ENCODE peak calls at places on chromosomes 12 and 14, in seven cellular contexts. One of them, this sample, is unnamed.

GRCh38 chr12:18864900-18865561 is 127.1 kb downstream of the CAPZA3 start:
- DNase-seq in K562: no peak
- DNase-seq in HCT116: no peak
- DNase-seq in H1: no peak
- DNase-seq in HepG2: no peak
- DNase-seq in GM12878: no peak
- DNase-seq in SK-N-SH: peak; percentile 0
- DNase-seq in this sample: no peak

GRCh38 chr14:34302654-34303053 is 159.4 kb downstream of the SPTSSA start:
- DNase-seq in K562: no peak
- DNase-seq in HCT116: no peak
- DNase-seq in H1: no peak
- DNase-seq in HepG2: no peak
- DNase-seq in GM12878: no peak
- DNase-seq in SK-N-SH: no peak
- DNase-seq in this sample: no peak

GRCh38 chr12:104357431-104357952 is 54.0 kb downstream of the EID3 start:
- DNase-seq in K562: no peak
- DNase-seq in HCT116: no peak
- DNase-seq in H1: no peak
- DNase-seq in HepG2: no peak
- DNase-seq in GM12878: no peak
- DNase-seq in SK-N-SH: no peak
- DNase-seq in this sample: peak; percentile 33

GRCh38 chr12:4819654-4820053 is 90.1 kb upstream of the KCNA1 start:
- DNase-seq in K562: no peak
- DNase-seq in HCT116: no peak
- DNase-seq in H1: no peak
- DNase-seq in HepG2: no peak
- DNase-seq in GM12878: no peak
- DNase-seq in SK-N-SH: no peak
- DNase-seq in this sample: no peak

GRCh38 chr12:124088232-124088907 is 115.4 kb downstream of the ZNF664 start:
- DNase-seq in K562: no peak
- DNase-seq in HCT116: no peak
- DNase-seq in H1: no peak
- DNase-seq in HepG2: no peak
- DNase-seq in GM12878: no peak
- DNase-seq in SK-N-SH: peak; percentile 55
- DNase-seq in this sample: no peak

GRCh38 chr14:104104006-104104901 is 18.8 kb downstream of the ASPG start:
- DNase-seq in K562: no peak
- DNase-seq in HCT116: no peak
- DNase-seq in H1: no peak
- DNase-seq in HepG2: no peak
- DNase-seq in GM12878: no peak
- DNase-seq in SK-N-SH: no peak
- DNase-seq in this sample: no peak

GRCh38 chr14:75454963-75455546 is 27.2 kb downstream of the JDP2 start:
- DNase-seq in K562: peak; percentile 13
- DNase-seq in HCT116: no peak
- DNase-seq in H1: no peak
- DNase-seq in HepG2: peak; percentile 15
- DNase-seq in GM12878: no peak
- DNase-seq in SK-N-SH: peak; percentile 50
- DNase-seq in this sample: no peak

GRCh38 chr12:1204581-1205121 is 213.6 kb downstream of the ERC1 start:
- DNase-seq in K562: no peak
- DNase-seq in HCT116: no peak
- DNase-seq in H1: no peak
- DNase-seq in HepG2: no peak
- DNase-seq in GM12878: peak; percentile 56
- DNase-seq in SK-N-SH: peak; percentile 8
- DNase-seq in this sample: no peak

GRCh38 chr12:21615441-21615840 is 10.8 kb upstream of the GYS2 start:
- DNase-seq in K562: no peak
- DNase-seq in HCT116: no peak
- DNase-seq in H1: no peak
- DNase-seq in HepG2: no peak
- DNase-seq in GM12878: no peak
- DNase-seq in SK-N-SH: no peak
- DNase-seq in this sample: no peak

GRCh38 chr12:4858385-4858784 is 51.3 kb upstream of the KCNA1 start:
- DNase-seq in K562: no peak
- DNase-seq in HCT116: no peak
- DNase-seq in H1: no peak
- DNase-seq in HepG2: peak; percentile 32
- DNase-seq in GM12878: no peak
- DNase-seq in SK-N-SH: peak; percentile 20
- DNase-seq in this sample: peak; percentile 3

GRCh38 chr14:104473649-104474574 is 105.7 kb upstream of the C14orf180 start:
- DNase-seq in K562: no peak
- DNase-seq in HCT116: no peak
- DNase-seq in H1: no peak
- DNase-seq in HepG2: no peak
- DNase-seq in GM12878: no peak
- DNase-seq in SK-N-SH: no peak
- DNase-seq in this sample: no peak

GRCh38 chr14:63039800-63040380 is 5.4 kb downstream of the KCNH5 start:
- DNase-seq in K562: no peak
- DNase-seq in HCT116: no peak
- DNase-seq in H1: no peak
- DNase-seq in HepG2: peak; percentile 31
- DNase-seq in GM12878: no peak
- DNase-seq in SK-N-SH: peak; percentile 35
- DNase-seq in this sample: peak; percentile 54

GRCh38 chr12:5085896-5086295 is 42.2 kb downstream of the KCNA5 start:
- DNase-seq in K562: no peak
- DNase-seq in HCT116: no peak
- DNase-seq in H1: no peak
- DNase-seq in HepG2: no peak
- DNase-seq in GM12878: no peak
- DNase-seq in SK-N-SH: no peak
- DNase-seq in this sample: no peak

GRCh38 chr14:26194816-26195215 is 403.0 kb downstream of the NOVA1 start:
- DNase-seq in K562: no peak
- DNase-seq in HCT116: no peak
- DNase-seq in H1: no peak
- DNase-seq in HepG2: no peak
- DNase-seq in GM12878: no peak
- DNase-seq in SK-N-SH: no peak
- DNase-seq in this sample: no peak

GRCh38 chr14:26199096-26199495 is 398.7 kb downstream of the NOVA1 start:
- DNase-seq in K562: no peak
- DNase-seq in HCT116: no peak
- DNase-seq in H1: no peak
- DNase-seq in HepG2: no peak
- DNase-seq in GM12878: no peak
- DNase-seq in SK-N-SH: no peak
- DNase-seq in this sample: no peak

GRCh38 chr14:26204362-26204953 is 393.4 kb downstream of the NOVA1 start:
- DNase-seq in K562: no peak
- DNase-seq in HCT116: no peak
- DNase-seq in H1: no peak
- DNase-seq in HepG2: no peak
- DNase-seq in GM12878: no peak
- DNase-seq in SK-N-SH: no peak
- DNase-seq in this sample: no peak

GRCh38 chr14:26200675-26201074 is 397.2 kb downstream of the NOVA1 start:
- DNase-seq in K562: no peak
- DNase-seq in HCT116: no peak
- DNase-seq in H1: no peak
- DNase-seq in HepG2: no peak
- DNase-seq in GM12878: no peak
- DNase-seq in SK-N-SH: no peak
- DNase-seq in this sample: no peak

DNA sequence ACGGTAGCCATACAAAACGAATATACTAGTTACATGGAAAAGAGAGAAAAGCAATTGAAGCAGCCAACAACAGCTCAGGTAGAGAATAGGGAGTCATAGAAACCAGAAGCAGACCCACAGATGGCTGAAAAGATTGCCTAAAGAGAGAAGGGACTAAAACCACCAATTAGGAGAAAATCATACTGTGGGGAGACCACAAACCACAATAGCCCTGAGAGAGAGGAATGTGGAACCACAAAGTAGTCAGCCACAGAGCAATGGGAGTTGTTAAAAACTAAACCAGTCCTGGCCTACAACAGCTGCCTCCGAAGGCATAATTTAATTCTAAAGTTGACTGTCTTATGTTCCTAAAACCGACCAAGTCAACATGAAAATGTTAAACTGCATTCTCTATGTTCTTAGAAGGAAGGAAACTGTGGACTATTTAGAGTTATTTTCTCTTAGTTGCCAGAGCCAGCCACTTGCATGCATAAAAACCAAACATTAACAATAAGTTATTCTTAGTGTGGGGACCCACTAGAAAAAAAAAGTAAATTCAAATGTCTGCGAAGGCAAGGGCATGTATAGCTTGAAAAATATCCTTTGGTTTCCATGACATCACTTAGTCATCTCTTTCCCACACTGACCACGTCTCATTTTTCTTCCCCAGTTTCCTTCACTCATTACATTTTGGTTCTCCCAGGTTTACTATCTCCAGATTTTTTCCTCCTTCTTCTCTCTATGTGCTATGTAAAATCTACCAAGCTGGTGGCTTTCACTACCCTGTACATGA is 398.0 kb downstream of the NOVA1 start:
- DNase-seq in K562: no peak
- DNase-seq in HCT116: no peak
- DNase-seq in H1: no peak
- DNase-seq in HepG2: no peak
- DNase-seq in GM12878: no peak
- DNase-seq in SK-N-SH: no peak
- DNase-seq in this sample: no peak
- TF ChIP-seq JUND in K562: no peak
- TF ChIP-seq JUND in HCT116: no peak
- TF ChIP-seq JUND in H1: no peak
- TF ChIP-seq JUND in HepG2: no peak
- TF ChIP-seq JUND in GM12878: no peak
- TF ChIP-seq JUND in SK-N-SH: no peak
- TF ChIP-seq JUND in this sample: no peak

GRCh38 chr12:88756153-88756552 is 175.9 kb upstream of the KITLG start:
- DNase-seq in K562: no peak
- DNase-seq in HCT116: no peak
- DNase-seq in H1: no peak
- DNase-seq in HepG2: no peak
- DNase-seq in GM12878: no peak
- DNase-seq in SK-N-SH: no peak
- DNase-seq in this sample: peak; percentile 89

GRCh38 chr12:88750867-88751543 is 170.7 kb upstream of the KITLG start:
- DNase-seq in K562: no peak
- DNase-seq in HCT116: no peak
- DNase-seq in H1: no peak
- DNase-seq in HepG2: no peak
- DNase-seq in GM12878: no peak
- DNase-seq in SK-N-SH: no peak
- DNase-seq in this sample: peak; percentile 62

GRCh38 chr12:88753707-88754106 is 173.4 kb upstream of the KITLG start:
- DNase-seq in K562: no peak
- DNase-seq in HCT116: no peak
- DNase-seq in H1: no peak
- DNase-seq in HepG2: no peak
- DNase-seq in GM12878: no peak
- DNase-seq in SK-N-SH: no peak
- DNase-seq in this sample: no peak

GRCh38 chr12:88752183-88752582 is 171.9 kb upstream of the KITLG start:
- DNase-seq in K562: no peak
- DNase-seq in HCT116: no peak
- DNase-seq in H1: no peak
- DNase-seq in HepG2: peak; percentile 1
- DNase-seq in GM12878: no peak
- DNase-seq in SK-N-SH: no peak
- DNase-seq in this sample: no peak

GRCh38 chr12:88753074-88753473 is 172.8 kb upstream of the KITLG start:
- DNase-seq in K562: no peak
- DNase-seq in HCT116: no peak
- DNase-seq in H1: no peak
- DNase-seq in HepG2: no peak
- DNase-seq in GM12878: no peak
- DNase-seq in SK-N-SH: no peak
- DNase-seq in this sample: no peak
- TF ChIP-seq JUND in K562: no peak
- TF ChIP-seq JUND in HCT116: no peak
- TF ChIP-seq JUND in H1: no peak
- TF ChIP-seq JUND in HepG2: no peak
- TF ChIP-seq JUND in GM12878: no peak
- TF ChIP-seq JUND in SK-N-SH: no peak
- TF ChIP-seq JUND in this sample: no peak

DNA sequence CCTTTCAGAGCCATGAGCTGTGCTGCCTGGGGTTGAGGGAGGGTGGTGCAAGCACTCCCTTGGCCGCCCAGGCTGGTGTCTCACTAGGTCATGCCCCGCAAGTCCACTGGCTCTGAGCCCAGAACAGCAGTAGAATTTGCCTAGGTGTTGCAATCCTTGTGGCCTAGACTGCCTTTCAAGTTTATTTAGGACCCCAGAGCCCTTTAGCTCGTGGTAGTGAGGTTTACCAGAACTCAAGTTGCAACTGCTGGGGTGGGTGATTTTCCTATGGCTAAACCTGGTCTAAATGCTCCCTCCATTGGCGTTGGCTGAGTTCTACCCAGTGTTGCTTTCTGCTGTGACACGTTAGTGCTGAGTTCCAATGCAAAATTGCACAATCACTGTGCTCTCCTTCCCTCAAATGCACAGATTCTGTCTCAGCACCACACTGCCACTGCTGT is 287.2 kb downstream of the BCAT1 start:
- DNase-seq in K562: no peak
- DNase-seq in HCT116: no peak
- DNase-seq in H1: no peak
- DNase-seq in HepG2: peak; percentile 70
- DNase-seq in GM12878: no peak
- DNase-seq in SK-N-SH: no peak
- DNase-seq in this sample: peak; percentile 27
- TF ChIP-seq JUND in K562: no peak
- TF ChIP-seq JUND in HCT116: no peak
- TF ChIP-seq JUND in H1: no peak
- TF ChIP-seq JUND in HepG2: no peak
- TF ChIP-seq JUND in GM12878: no peak
- TF ChIP-seq JUND in SK-N-SH: no peak
- TF ChIP-seq JUND in this sample: no peak

DNA sequence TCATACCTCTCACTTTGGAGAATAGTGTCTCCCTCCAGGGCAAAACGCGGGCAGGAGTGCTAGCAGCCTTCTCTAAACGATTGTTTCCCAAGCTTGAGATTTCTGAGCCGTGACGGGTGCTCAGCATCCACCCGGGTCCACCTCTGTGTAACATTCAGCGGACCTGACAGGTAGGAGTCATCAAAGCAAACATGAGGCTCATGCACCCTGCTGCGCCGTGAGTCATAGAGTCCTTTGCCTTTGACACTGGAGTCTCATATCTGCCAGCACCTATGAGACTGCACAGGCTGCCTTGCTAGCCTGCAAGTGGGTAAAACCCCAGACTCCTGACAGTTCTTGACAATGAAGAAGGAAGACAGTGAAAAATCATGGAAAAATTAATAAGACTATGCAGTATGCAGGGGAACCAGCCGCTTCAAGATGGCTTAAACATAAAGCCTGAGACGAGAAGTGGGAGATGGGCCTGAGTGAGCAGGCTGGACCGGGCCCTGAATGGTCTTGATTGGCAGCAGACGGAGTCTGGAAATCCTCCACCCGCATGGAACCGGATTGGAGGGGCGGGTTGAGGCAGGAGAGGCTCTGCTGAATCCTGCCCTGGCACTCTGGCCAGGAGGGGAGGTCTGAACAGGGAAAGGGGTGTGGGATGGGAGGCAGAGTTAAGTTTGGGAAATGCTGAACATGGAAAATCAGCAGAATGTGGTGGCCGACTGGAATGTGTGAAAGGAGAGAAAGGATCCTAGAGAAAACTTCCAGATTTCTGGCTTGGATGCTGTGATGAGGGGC is 54.2 kb downstream of the LGMN start:
- DNase-seq in K562: no peak
- DNase-seq in HCT116: peak; percentile 78
- DNase-seq in H1: no peak
- DNase-seq in HepG2: peak; percentile 88
- DNase-seq in GM12878: no peak
- DNase-seq in SK-N-SH: no peak
- DNase-seq in this sample: no peak
- TF ChIP-seq JUND in K562: no peak
- TF ChIP-seq JUND in HCT116: peak; percentile 90
- TF ChIP-seq JUND in H1: no peak
- TF ChIP-seq JUND in HepG2: peak; percentile 79
- TF ChIP-seq JUND in GM12878: no peak
- TF ChIP-seq JUND in SK-N-SH: no peak
- TF ChIP-seq JUND in this sample: no peak